ENCODE peak calls at places on chromosome 19, in six cellular contexts. W is Panc1, B is astrocyte of the spinal cord, Z is colonic mucosa, T is suprapubic skin, E is tibial nerve. O is an unnamed sample.

GRCh38 chr19:9342610-9343304 is 18.8 kb downstream of the ZNF559 start:
- DNase-seq in E (no peak), W (no peak), Z (no peak), B (peak), T (no peak), O (no peak)

GRCh38 chr19:29001006-29001921 is 211.7 kb downstream of the UQCRFS1 start:
- DNase-seq in E (no peak), T (no peak), B (no peak), W (no peak), Z (no peak), O (no peak)

GRCh38 chr19:20423381-20424207 is 142.0 kb downstream of the ZNF737 start:
- DNase-seq in B (peak), E (peak), T (peak), W (peak), Z (peak), O (peak)

GRCh38 chr19:31285744-31286143 is 63.5 kb downstream of the TSHZ3 start:
- DNase-seq in T (no peak), Z (no peak), B (peak), W (no peak), E (no peak), O (peak)

GRCh38 chr19:4414800-4415251 is 12.4 kb downstream of the CHAF1A start:
- DNase-seq in Z (no peak), T (no peak), E (no peak), B (peak), W (no peak), O (peak)

GRCh38 chr19:47719047-47719885 is 6.0 kb downstream of the EHD2 start:
- DNase-seq in T (peak), E (peak), Z (peak), B (peak), W (no peak), O (peak)

GRCh38 chr19:46818812-46819211 is 30.4 kb upstream of the SLC1A5 start:
- DNase-seq in Z (no peak), W (no peak), B (peak), E (no peak), T (no peak), O (peak)

GRCh38 chr19:17091758-17092333 is 16.3 kb downstream of the MYO9B start:
- DNase-seq in E (no peak), B (no peak), W (no peak), Z (peak), T (no peak), O (no peak)

DNA sequence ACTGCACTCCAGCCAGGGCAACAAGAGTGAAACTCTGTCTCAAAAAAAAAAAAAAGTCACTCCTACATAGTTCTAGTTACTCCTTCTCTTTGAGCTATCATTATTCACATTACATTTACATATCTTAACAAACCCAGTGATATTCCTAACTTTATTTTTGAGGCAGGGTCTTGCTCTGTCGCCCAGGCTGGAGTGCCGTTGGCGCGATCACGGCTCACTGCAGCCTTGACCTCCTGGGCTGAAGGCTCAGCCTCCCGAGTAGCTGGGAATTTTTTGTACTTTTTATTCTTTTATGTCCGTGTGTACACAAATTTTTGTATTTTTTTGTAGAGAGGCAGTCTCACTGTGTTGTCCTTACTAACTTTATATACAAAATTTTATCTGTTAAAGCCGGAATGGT is 587 bp upstream of the RPS15 start:
- DNase-seq in W (no peak), Z (no peak), T (no peak), E (no peak), B (no peak), O (no peak)
- TF ChIP-seq CTCF in W (no peak), Z (no peak), T (no peak), E (no peak), B (no peak), O (no peak)

GRCh38 chr19:58003153-58003828 is 671 bp upstream of the ZNF606 start:
- DNase-seq in T (no peak), E (no peak), B (no peak), W (no peak), Z (no peak), O (no peak)

GRCh38 chr19:58007285-58007684 is 4.7 kb upstream of the ZNF606 start:
- DNase-seq in Z (no peak), W (no peak), E (no peak), T (no peak), B (no peak), O (no peak)

GRCh38 chr19:58002384-58003152 is at the start of gene ZNF606:
- DNase-seq in E (peak), W (no peak), T (peak), Z (peak), B (peak), O (peak)

GRCh38 chr19:58000677-58001076 is 1.9 kb downstream of the ZNF606 start:
- DNase-seq in Z (no peak), T (no peak), W (no peak), E (no peak), B (no peak), O (no peak)

GRCh38 chr19:58001895-58002369 is 688 bp downstream of the ZNF606 start:
- DNase-seq in B (peak), Z (peak), W (no peak), E (no peak), T (no peak), O (peak)
- H3K4me3 ChIP-seq in B (peak), Z (peak), W (peak), E (peak), T (peak), O (peak)

DNA sequence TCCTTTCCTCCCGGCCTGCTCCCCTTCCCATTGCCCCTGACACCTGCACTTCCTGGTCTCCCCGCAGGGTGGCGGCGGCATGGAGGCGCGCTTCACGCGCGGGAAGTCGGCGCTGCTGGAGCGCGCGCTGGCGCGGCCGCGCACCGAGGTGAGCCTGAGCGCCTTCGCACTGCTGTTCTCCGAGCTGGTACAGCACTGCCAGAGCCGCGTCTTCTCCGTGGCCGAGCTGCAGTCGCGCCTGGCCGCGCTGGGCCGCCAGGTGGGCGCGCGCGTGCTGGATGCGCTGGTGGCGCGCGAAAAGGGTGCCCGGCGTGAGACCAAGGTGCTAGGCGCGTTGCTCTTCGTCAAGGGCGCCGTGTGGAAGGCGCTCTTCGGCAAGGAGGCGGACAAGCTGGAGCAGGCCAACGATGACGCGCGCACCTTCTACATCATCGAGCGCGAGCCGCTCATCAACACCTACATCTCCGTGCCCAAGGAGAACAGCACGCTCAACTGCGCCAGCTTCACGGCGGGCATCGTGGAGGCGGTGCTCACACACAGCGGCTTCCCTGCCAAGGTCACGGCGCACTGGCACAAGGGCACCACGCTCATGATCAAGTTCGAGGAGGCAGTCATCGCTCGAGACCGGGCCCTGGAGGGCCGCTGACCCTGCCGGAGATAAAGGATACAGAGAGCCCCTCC is 1.7 kb downstream of the TRAPPC5 start:
- DNase-seq in B (no peak), Z (no peak), E (no peak), W (no peak), T (no peak), O (no peak)
- TF ChIP-seq CTCF in B (peak), Z (no peak), E (no peak), W (no peak), T (no peak), O (no peak)

GRCh38 chr19:18160792-18161690 is 8.1 kb downstream of the PIK3R2 start:
- DNase-seq in W (no peak), B (peak), Z (peak), E (peak), T (no peak), O (peak)

GRCh38 chr19:18159810-18160209 is 6.8 kb downstream of the PIK3R2 start:
- DNase-seq in E (no peak), T (no peak), B (no peak), Z (no peak), W (no peak), O (no peak)

GRCh38 chr19:18164072-18164471 is 9.5 kb upstream of the IFI30 start:
- DNase-seq in B (no peak), E (no peak), W (no peak), Z (no peak), T (no peak), O (no peak)

GRCh38 chr19:18160441-18160791 is 7.5 kb downstream of the PIK3R2 start:
- DNase-seq in E (no peak), B (no peak), W (no peak), T (no peak), Z (no peak), O (no peak)

GRCh38 chr19:18161691-18162039 is 8.7 kb downstream of the PIK3R2 start:
- DNase-seq in T (no peak), B (no peak), W (no peak), E (no peak), Z (no peak), O (no peak)
- H3K4me3 ChIP-seq in T (peak), B (no peak), W (no peak), E (peak), Z (no peak), O (peak)

GRCh38 chr19:32345261-32346207 is at the start of gene ZNF507:
- DNase-seq in W (no peak), B (peak), T (peak), E (peak), Z (peak), O (peak)
- TF ChIP-seq CTCF in W (peak), B (peak), T (no peak), E (peak), Z (no peak), O (no peak)

GRCh38 chr19:3324405-3324856 is 42.0 kb upstream of the NFIC start:
- DNase-seq in W (peak), Z (peak), T (no peak), B (no peak), E (peak), O (peak)

GRCh38 chr19:3333020-3333583 is 33.3 kb upstream of the NFIC start:
- DNase-seq in T (no peak), B (no peak), Z (no peak), E (no peak), W (no peak), O (no peak)

GRCh38 chr19:3325451-3325850 is 40.9 kb upstream of the NFIC start:
- DNase-seq in Z (no peak), W (no peak), B (no peak), E (no peak), T (no peak), O (no peak)

GRCh38 chr19:3330047-3330446 is 36.3 kb upstream of the NFIC start:
- DNase-seq in T (no peak), Z (no peak), E (no peak), B (no peak), W (no peak), O (no peak)

GRCh38 chr19:3328743-3329142 is 37.6 kb upstream of the NFIC start:
- DNase-seq in E (no peak), Z (no peak), W (no peak), B (no peak), T (no peak), O (no peak)
- H3K4me3 ChIP-seq in E (no peak), Z (no peak), W (no peak), B (no peak), T (no peak), O (no peak)

DNA sequence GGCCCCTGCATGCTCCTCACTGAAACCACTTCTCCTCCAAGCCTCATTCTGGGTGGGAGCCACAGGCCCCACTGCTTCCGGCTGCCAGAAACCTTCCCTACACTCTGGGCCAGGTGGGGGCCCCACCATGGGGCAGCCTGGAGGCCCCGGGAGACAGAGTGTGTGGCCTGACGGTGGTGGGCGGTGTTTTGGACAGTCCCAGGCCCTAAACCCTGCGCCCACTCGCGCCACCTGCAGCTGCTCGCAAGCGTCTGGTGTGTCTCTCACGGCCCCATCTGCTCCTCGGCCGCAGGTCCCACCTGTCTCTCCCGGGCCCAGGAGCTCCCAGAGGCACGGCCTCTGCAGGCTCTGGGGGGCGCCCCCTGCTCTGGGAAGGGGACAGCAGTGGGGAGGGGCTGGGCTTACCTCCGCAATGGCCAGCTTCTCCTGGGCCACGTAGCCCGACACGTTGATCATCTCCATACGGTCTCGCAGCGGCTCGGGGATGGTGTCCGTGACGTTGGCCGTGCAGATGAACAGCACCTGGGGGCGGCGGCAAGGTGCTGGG is 5.6 kb downstream of the RPL36 start:
- DNase-seq in E (no peak), T (no peak), Z (no peak), B (no peak), W (no peak), O (no peak)
- TF ChIP-seq CTCF in E (no peak), T (no peak), Z (no peak), B (no peak), W (no peak), O (no peak)

GRCh38 chr19:2059422-2060201 is 8.6 kb upstream of the MKNK2 start:
- DNase-seq in B (peak), E (no peak), Z (peak), T (no peak), W (peak), O (peak)
- H3K4me3 ChIP-seq in B (no peak), E (peak), Z (peak), T (peak), W (peak), O (peak)

GRCh38 chr19:49852631-49853126 is 1.7 kb downstream of the PTOV1 start:
- DNase-seq in W (no peak), Z (no peak), E (no peak), B (no peak), T (no peak), O (no peak)

GRCh38 chr19:49849433-49850220 is 1.3 kb upstream of the PTOV1 start:
- DNase-seq in E (no peak), T (no peak), Z (no peak), W (no peak), B (no peak), O (no peak)

GRCh38 chr19:49850487-49851342 is at the start of gene PTOV1:
- DNase-seq in Z (peak), B (peak), E (peak), T (peak), W (no peak), O (peak)

GRCh38 chr19:49850221-49850486 is 805 bp upstream of the PTOV1 start:
- DNase-seq in T (no peak), Z (peak), E (no peak), W (no peak), B (no peak), O (no peak)

DNA sequence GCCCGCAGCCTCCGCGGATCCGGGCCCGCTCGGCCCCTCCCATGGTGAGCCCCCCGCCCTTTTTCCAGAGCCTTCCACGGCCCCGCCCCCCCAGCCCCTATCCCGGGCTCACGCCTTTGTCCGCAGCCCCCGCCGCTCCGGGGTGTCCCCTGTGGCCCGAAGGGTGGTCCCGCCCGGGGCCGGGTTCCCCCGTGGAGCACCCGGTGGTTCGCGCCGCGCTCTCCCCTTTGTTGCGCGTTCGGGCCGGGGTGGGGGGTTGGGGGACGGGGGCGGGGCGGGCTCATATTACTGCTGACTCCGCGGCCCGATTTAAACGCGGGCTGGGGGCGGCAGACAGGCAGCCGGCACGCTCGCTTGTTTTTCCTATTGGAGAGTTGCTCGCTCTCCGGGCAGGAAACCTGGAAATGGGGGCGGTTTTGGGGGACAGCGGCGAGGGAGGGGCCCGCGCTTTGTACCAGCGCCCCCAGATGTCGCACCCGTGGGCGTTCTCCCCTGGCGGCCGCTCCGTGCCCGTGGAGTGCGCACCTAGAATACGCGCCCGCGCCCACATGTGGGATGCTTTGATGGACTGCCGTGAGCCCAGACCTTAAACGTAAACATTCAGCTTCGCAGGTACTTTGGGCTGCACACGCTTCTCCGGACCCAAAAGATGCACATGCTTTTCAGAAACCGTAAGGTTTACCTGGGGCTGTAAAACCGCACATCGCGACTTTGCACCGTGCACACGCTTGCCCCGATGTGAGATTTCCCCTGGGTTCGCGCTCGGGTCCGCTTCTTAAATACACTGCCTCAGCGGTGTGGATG is 699 bp downstream of the PTOV1 start:
- DNase-seq in B (no peak), T (no peak), Z (peak), E (no peak), W (no peak), O (no peak)
- TF ChIP-seq CTCF in B (no peak), T (no peak), Z (no peak), E (no peak), W (no peak), O (no peak)

GRCh38 chr19:42005504-42005903 is 11.5 kb upstream of the ATP1A3 start:
- DNase-seq in Z (no peak), W (no peak), B (no peak), T (no peak), E (no peak), O (no peak)
- H3K4me3 ChIP-seq in Z (no peak), W (no peak), B (no peak), T (no peak), E (no peak), O (no peak)